ENCODE peak calls at places on chromosomes 3 and 15, in ten cellular contexts. R, G, Y, J, M, O, P, X, N and I are unnamed samples.

GRCh38 chr15:90046846-90047481 is 45.8 kb downstream of the ZNF710 start:
- DNase-seq in P (no peak), R (peak), O (no peak), X (no peak), J (no peak), N (peak), M (peak), G (no peak), Y (peak), I (no peak)

GRCh38 chr15:39230205-39230916 is 350.5 kb upstream of the THBS1 start:
- DNase-seq in M (peak), P (no peak), R (no peak), N (no peak), Y (no peak), X (no peak), G (no peak), J (no peak), O (no peak), I (no peak)

GRCh38 chr3:28317438-28318022 is 31.0 kb upstream of the ZCWPW2 start:
- DNase-seq in R (peak), N (no peak), O (no peak), P (no peak), M (peak), J (peak), Y (no peak), X (no peak), G (no peak), I (no peak)

GRCh38 chr15:65101418-65101890 is 13.5 kb downstream of the UBAP1L start:
- DNase-seq in O (no peak), X (no peak), R (peak), J (no peak), M (peak), N (peak), P (peak), G (no peak), Y (peak), I (peak)

GRCh38 chr3:7340795-7341194 is 479.9 kb downstream of the GRM7 start:
- DNase-seq in X (no peak), N (no peak), R (peak), G (no peak), P (no peak), O (no peak), J (no peak), M (no peak), Y (no peak), I (no peak)

GRCh38 chr3:140019946-140020345 is 85.0 kb downstream of the CLSTN2 start:
- DNase-seq in J (no peak), G (no peak), Y (no peak), R (no peak), N (no peak), M (no peak), O (no peak), P (no peak), X (no peak), I (no peak)

GRCh38 chr3:146503459-146504202 is 34.3 kb upstream of the PLSCR2 start:
- DNase-seq in X (peak), G (no peak), O (peak), N (no peak), Y (no peak), R (peak), J (no peak), P (no peak), M (peak), I (peak)

GRCh38 chr3:4503050-4503449 is 9.9 kb downstream of the ITPR1 start:
- DNase-seq in Y (no peak), N (no peak), G (no peak), P (no peak), M (no peak), X (no peak), O (no peak), R (no peak), J (no peak), I (no peak)

GRCh38 chr3:136196064-136196400 is at the start of gene MSL2:
- DNase-seq in M (no peak), R (no peak), P (no peak), N (no peak), O (no peak), G (peak), X (no peak), J (no peak), Y (peak), I (no peak)

GRCh38 chr3:117285721-117286120 is 576.1 kb downstream of the TUSC7 start:
- DNase-seq in M (no peak), G (no peak), R (no peak), N (no peak), X (no peak), Y (no peak), J (no peak), P (no peak), O (no peak), I (no peak)

GRCh38 chr3:12991481-12991837 is 81.8 kb downstream of the IQSEC1 start:
- DNase-seq in G (no peak), X (no peak), Y (no peak), P (no peak), J (no peak), N (no peak), R (no peak), M (no peak), O (no peak), I (no peak)

GRCh38 chr15:68298882-68299381 is 21.4 kb downstream of the FEM1B start:
- DNase-seq in R (no peak), N (no peak), G (no peak), M (no peak), Y (no peak), X (no peak), O (no peak), P (no peak), J (no peak), I (no peak)

GRCh38 chr3:176757440-176757839 is 439.8 kb downstream of the TBL1XR1 start:
- DNase-seq in G (no peak), M (no peak), J (no peak), O (no peak), R (no peak), N (no peak), X (no peak), Y (no peak), P (no peak), I (no peak)

GRCh38 chr3:43752908-43753307 is 62.2 kb downstream of the ABHD5 start:
- DNase-seq in N (no peak), G (no peak), Y (peak), X (no peak), O (no peak), M (no peak), R (no peak), P (no peak), J (no peak), I (no peak)

GRCh38 chr15:88623061-88623460 is 1.9 kb downstream of the AEN start:
- DNase-seq in N (no peak), X (peak), P (no peak), J (no peak), O (no peak), R (peak), Y (no peak), G (no peak), M (peak), I (peak)

GRCh38 chr3:130828931-130829574 is 64.8 kb upstream of the ATP2C1 start:
- DNase-seq in R (no peak), J (no peak), X (no peak), N (no peak), Y (no peak), P (no peak), G (no peak), O (no peak), M (no peak), I (no peak)

GRCh38 chr3:113222412-113223086 is 11.2 kb downstream of the BOC start:
- DNase-seq in Y (peak), O (no peak), J (no peak), P (no peak), N (no peak), M (no peak), R (no peak), X (no peak), G (no peak), I (no peak)

GRCh38 chr3:120795017-120795648 is 52.6 kb downstream of the GTF2E1 start:
- DNase-seq in N (peak), R (peak), G (peak), X (peak), J (peak), O (no peak), Y (peak), M (peak), P (peak), I (no peak)

GRCh38 chr15:62456011-62456920 is 291.2 kb upstream of the C2CD4B start:
- DNase-seq in X (no peak), J (no peak), R (no peak), Y (no peak), M (no peak), O (no peak), G (no peak), N (no peak), P (no peak), I (no peak)

GRCh38 chr15:49330166-49330565 is 92.9 kb upstream of the FGF7 start:
- DNase-seq in P (no peak), G (no peak), J (no peak), Y (no peak), O (no peak), N (no peak), M (no peak), X (no peak), R (no peak), I (no peak)

GRCh38 chr3:83224101-83224868 is 1462.8 kb upstream of the GBE1 start:
- DNase-seq in R (no peak), G (no peak), N (no peak), J (no peak), O (no peak), X (no peak), P (no peak), Y (no peak), M (peak), I (no peak)

GRCh38 chr3:43015572-43016512 is 36.7 kb downstream of the GASK1A start:
- DNase-seq in J (peak), N (no peak), X (no peak), P (no peak), O (no peak), G (no peak), M (no peak), R (no peak), Y (no peak), I (no peak)

GRCh38 chr3:125257563-125257962 is 45.0 kb upstream of the SLC12A8 start:
- DNase-seq in N (no peak), X (no peak), R (no peak), M (no peak), Y (no peak), J (no peak), G (no peak), O (no peak), P (no peak), I (no peak)

GRCh38 chr3:58013973-58014649 is 5.9 kb downstream of the FLNB start:
- DNase-seq in O (peak), M (no peak), Y (peak), X (peak), N (peak), J (no peak), G (no peak), R (no peak), P (peak), I (no peak)

GRCh38 chr3:194089357-194090177 is 46.4 kb upstream of the HES1 start:
- DNase-seq in R (peak), O (peak), G (peak), M (peak), Y (peak), X (peak), J (no peak), N (peak), P (peak), I (peak)

GRCh38 chr3:157099337-157100078 is 60.4 kb downstream of the CCNL1 start:
- DNase-seq in M (peak), G (no peak), X (no peak), J (no peak), Y (no peak), O (no peak), N (no peak), R (peak), P (no peak), I (no peak)

GRCh38 chr3:48500656-48501055 is 3.3 kb downstream of the SHISA5 start:
- DNase-seq in N (no peak), J (no peak), M (peak), G (no peak), O (no peak), R (peak), Y (no peak), P (no peak), X (no peak), I (no peak)

GRCh38 chr3:196159952-196160804 is 51.0 kb downstream of the ZDHHC19 start:
- DNase-seq in Y (peak), G (peak), R (peak), N (no peak), O (peak), J (no peak), X (peak), P (no peak), M (peak), I (no peak)

GRCh38 chr3:63912768-63913588 is 795 bp upstream of the SCAANT1 start:
- DNase-seq in G (no peak), M (peak), P (peak), Y (peak), R (peak), X (no peak), O (no peak), N (peak), J (peak), I (peak)

GRCh38 chr3:63911901-63912767 is at the start of gene SCAANT1:
- DNase-seq in G (peak), J (peak), N (peak), P (peak), Y (peak), X (peak), M (peak), O (no peak), R (peak), I (peak)

GRCh38 chr3:63910873-63911272 is 1.3 kb downstream of the SCAANT1 start:
- DNase-seq in N (no peak), X (no peak), J (no peak), P (no peak), R (peak), Y (no peak), O (no peak), M (peak), G (no peak), I (no peak)

GRCh38 chr3:63911395-63911900 is 735 bp downstream of the SCAANT1 start:
- DNase-seq in X (no peak), O (no peak), M (no peak), J (no peak), N (no peak), P (no peak), G (no peak), R (no peak), Y (no peak), I (no peak)

DNA sequence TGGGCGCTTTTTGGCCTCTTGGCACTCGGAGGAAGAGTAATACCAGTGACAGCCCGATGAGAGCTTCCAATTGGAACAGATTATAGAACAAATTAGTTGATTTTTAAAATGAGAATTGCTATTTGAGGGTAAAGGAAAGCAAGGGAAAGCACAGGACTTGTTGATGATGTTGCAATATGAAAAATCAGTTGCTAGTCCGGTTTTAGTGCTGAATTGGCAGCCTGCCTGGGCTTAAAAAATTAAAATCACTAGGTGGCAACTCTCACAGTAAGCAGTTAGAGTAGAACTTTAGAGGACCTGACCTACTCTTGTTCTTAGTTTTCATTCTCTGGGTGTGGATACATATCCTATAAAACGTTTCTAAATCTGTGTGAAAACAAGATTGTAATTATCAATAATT is 2.1 kb upstream of the SCAANT1 start:
- DNase-seq in N (no peak), O (no peak), X (no peak), Y (peak), J (no peak), M (peak), P (no peak), R (peak), G (no peak), I (no peak)
- H3K4me3 ChIP-seq in N (no peak), O (no peak), X (no peak), Y (no peak), J (no peak), M (peak), P (no peak), R (no peak), G (peak), I (no peak)

GRCh38 chr15:95624100-95624499 is 706.4 kb upstream of the NR2F2 start:
- DNase-seq in M (no peak), O (no peak), P (no peak), N (no peak), J (no peak), R (no peak), X (no peak), Y (no peak), G (no peak), I (no peak)
- H3K4me3 ChIP-seq in M (no peak), O (no peak), P (no peak), N (no peak), J (no peak), R (no peak), X (no peak), Y (no peak), G (no peak), I (no peak)

GRCh38 chr3:171970301-171970788 is 69.0 kb upstream of the FNDC3B start:
- DNase-seq in X (no peak), R (no peak), J (no peak), O (no peak), Y (no peak), P (no peak), N (no peak), M (no peak), G (no peak), I (no peak)

GRCh38 chr3:171965088-171965712 is 74.2 kb upstream of the FNDC3B start:
- DNase-seq in X (no peak), Y (no peak), R (no peak), N (no peak), O (no peak), G (no peak), J (no peak), P (no peak), M (no peak), I (no peak)

GRCh38 chr3:171967932-171968678 is 71.3 kb upstream of the FNDC3B start:
- DNase-seq in P (peak), G (no peak), Y (no peak), N (no peak), M (no peak), J (no peak), O (no peak), R (no peak), X (peak), I (no peak)

GRCh38 chr3:171966533-171967136 is 72.7 kb upstream of the FNDC3B start:
- DNase-seq in X (no peak), P (no peak), G (no peak), J (no peak), M (no peak), O (no peak), R (no peak), N (no peak), Y (no peak), I (no peak)

GRCh38 chr3:171967137-171967783 is 72.1 kb upstream of the FNDC3B start:
- DNase-seq in J (no peak), R (peak), Y (no peak), P (no peak), X (peak), G (no peak), O (peak), M (peak), N (no peak), I (no peak)
- H3K4me3 ChIP-seq in J (no peak), R (no peak), Y (no peak), P (no peak), X (no peak), G (no peak), O (no peak), M (no peak), N (no peak), I (no peak)

DNA sequence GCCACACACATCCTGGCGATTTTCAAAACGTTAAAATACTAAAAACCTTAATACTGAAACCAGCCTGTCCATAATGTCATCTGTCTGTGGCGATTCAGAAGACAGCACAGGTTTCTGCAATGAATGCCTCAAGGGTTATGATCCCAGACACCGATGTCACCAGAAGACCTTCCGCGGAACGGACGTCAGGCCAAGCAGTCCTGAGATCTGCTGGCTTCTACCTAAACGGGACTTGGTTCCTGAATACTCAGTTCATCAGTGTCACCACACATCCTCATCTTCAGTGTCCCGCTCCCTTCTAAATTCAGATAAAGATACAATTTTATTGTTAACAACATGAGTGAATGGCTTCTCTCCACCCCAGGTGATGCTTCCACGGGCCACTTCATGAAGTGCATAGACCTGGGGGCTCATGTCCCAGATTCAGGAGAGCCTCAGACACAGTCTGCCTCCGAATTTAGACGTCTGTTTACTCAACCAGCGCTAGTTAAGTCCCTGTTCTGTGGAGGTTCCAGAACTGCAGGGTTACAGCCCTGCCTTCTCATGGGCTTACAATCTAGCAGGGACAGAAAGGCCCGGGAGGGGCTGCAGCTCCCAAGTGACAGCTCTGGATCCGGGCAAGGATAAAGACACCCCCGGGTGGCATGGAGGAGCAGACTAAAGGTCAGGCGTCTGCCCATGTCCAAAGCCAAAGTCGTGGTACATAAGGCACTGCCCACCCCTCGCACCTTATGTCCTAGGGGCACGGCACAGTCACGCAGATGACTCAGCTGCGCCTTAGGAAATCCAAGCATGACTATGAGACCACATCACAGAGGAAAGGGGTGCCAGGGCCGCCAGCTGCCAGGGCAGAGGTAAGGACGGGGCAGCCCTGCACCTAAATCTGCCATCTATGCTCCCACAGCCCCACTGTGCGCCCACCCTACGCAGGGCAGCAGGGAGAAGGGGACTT is 75.9 kb downstream of the VGLL4 start:
- DNase-seq in G (no peak), J (no peak), N (peak), Y (no peak), P (no peak), O (no peak), X (no peak), R (peak), M (peak), I (peak)
- H3K4me3 ChIP-seq in G (peak), J (no peak), N (no peak), Y (no peak), P (peak), O (peak), X (peak), R (peak), M (no peak), I (no peak)

DNA sequence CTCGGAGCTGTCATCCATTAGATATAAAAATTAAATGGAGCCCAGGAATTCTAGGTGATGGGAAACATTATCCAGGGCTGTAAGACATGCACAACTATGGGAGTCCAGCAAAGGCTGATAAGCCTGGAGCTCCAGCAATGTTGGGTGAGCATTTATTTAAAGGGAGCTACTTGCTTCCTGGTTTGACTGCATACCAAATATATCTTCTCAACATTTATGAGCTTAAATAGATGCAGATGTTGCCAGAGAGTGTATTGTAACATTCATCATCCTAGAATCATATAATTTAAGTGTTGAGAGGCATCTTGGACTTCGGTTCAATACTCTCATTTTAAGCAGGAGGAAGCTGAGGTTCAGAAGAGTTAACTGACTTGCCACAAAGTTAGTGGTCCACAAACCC is 12.2 kb upstream of the POLR2M start:
- DNase-seq in X (peak), R (no peak), M (no peak), N (no peak), O (no peak), G (no peak), J (no peak), Y (no peak), P (no peak), I (no peak)
- H3K4me3 ChIP-seq in X (no peak), R (no peak), M (no peak), N (no peak), O (no peak), G (no peak), J (no peak), Y (no peak), P (no peak), I (no peak)

GRCh38 chr3:128076783-128077624 is 24.8 kb downstream of the SEC61A1 start:
- DNase-seq in G (no peak), P (peak), N (peak), J (no peak), M (no peak), R (no peak), Y (no peak), X (no peak), O (no peak), I (no peak)
- H3K4me3 ChIP-seq in G (peak), P (peak), N (peak), J (peak), M (peak), R (no peak), Y (no peak), X (no peak), O (peak), I (no peak)

GRCh38 chr3:71979155-71979554 is 194.2 kb upstream of the PROK2 start:
- DNase-seq in P (no peak), J (no peak), N (no peak), R (no peak), O (no peak), G (no peak), Y (no peak), M (no peak), X (no peak), I (no peak)

GRCh38 chr3:71977525-71977924 is 192.6 kb upstream of the PROK2 start:
- DNase-seq in J (no peak), M (peak), O (no peak), Y (no peak), R (no peak), G (no peak), P (no peak), X (no peak), N (no peak), I (no peak)

GRCh38 chr3:71975573-71975972 is 190.6 kb upstream of the PROK2 start:
- DNase-seq in N (no peak), G (no peak), M (no peak), Y (no peak), J (no peak), X (no peak), R (no peak), O (no peak), P (no peak), I (no peak)

GRCh38 chr3:71973337-71974030 is 188.5 kb upstream of the PROK2 start:
- DNase-seq in Y (no peak), G (no peak), P (peak), R (peak), O (no peak), M (peak), N (peak), X (no peak), J (no peak), I (no peak)

GRCh38 chr3:71978150-71978721 is 193.3 kb upstream of the PROK2 start:
- DNase-seq in R (no peak), G (no peak), J (no peak), Y (no peak), N (no peak), M (no peak), O (no peak), P (no peak), X (no peak), I (no peak)
- H3K4me3 ChIP-seq in R (no peak), G (no peak), J (no peak), Y (no peak), N (no peak), M (no peak), O (no peak), P (no peak), X (no peak), I (no peak)